ENCODE peak calls at places on chromosomes 1 and 21, in nine cellular contexts. B is astrocyte of the spinal cord; M is NCI-H2171; F is HFFc6; K is activated effector memory CD4-positive, alpha-beta T cell treated with Interleukin-2 at 50 U/mL for 16 hours; J is NCI-H2029; O is activated naive CD4-positive, alpha-beta T cell treated with anti-CD3 and anti-CD28 coated beads for 36 hours; W is islet precursor cell; L is activated T-helper 1 cell treated with anti-CD3 and anti-CD28 coated beads, Interleukin-12 subunit alpha, Interleukin-12 subunit beta, Interleukin-2, Interleukin-4 antibody, amounts not matched to agents 30 ng/mL and 10 ng/mL and 1 ng/mL, durations not matched to agents 14 hours and 24 hours and 36 hours. R is an unnamed sample.

GRCh38 chr21:45804809-45805313 is 161.3 kb downstream of the PCBP3 start:
- DNase-seq in B (no peak), M (no peak), F (no peak), K (no peak), J (no peak), O (no peak), W (peak), L (no peak), R (no peak)

GRCh38 chr1:204130989-204131892 is 20.6 kb downstream of the ETNK2 start:
- DNase-seq in B (peak), M (no peak), F (peak), K (no peak), J (no peak), O (no peak), W (no peak), L (no peak), R (no peak)

GRCh38 chr21:45575993-45576837 is 34.0 kb upstream of the SLC19A1 start:
- DNase-seq in B (no peak), M (no peak), F (no peak), K (no peak), J (no peak), O (no peak), W (peak), L (no peak), R (no peak)

GRCh38 chr21:45287438-45288391 is at the start of gene POFUT2:
- DNase-seq in B (peak), M (peak), F (peak), K (peak), J (peak), O (peak), W (peak), L (peak), R (peak)

GRCh38 chr1:3501856-3502665 is 47.6 kb downstream of the ARHGEF16 start:
- DNase-seq in B (peak), M (no peak), F (peak), K (no peak), J (no peak), O (peak), W (peak), L (no peak), R (peak)

GRCh38 chr1:209086486-209087192 is 496.9 kb upstream of the CAMK1G start:
- DNase-seq in B (no peak), M (no peak), F (no peak), K (no peak), J (no peak), O (no peak), W (no peak), L (no peak), R (no peak)

GRCh38 chr1:37237948-37238347 is 203.6 kb upstream of the GRIK3 start:
- DNase-seq in B (no peak), M (no peak), F (no peak), K (no peak), J (no peak), O (no peak), W (no peak), L (no peak), R (no peak)

GRCh38 chr21:41680444-41681335 is 86.2 kb downstream of the RIPK4 start:
- DNase-seq in B (no peak), M (no peak), F (no peak), K (no peak), J (peak), O (no peak), W (no peak), L (no peak), R (peak)

GRCh38 chr1:119332626-119333025 is 36.0 kb upstream of the HAO2 start:
- DNase-seq in B (no peak), M (no peak), F (no peak), K (no peak), J (no peak), O (no peak), W (no peak), L (no peak), R (no peak)

GRCh38 chr21:30839304-30839703 is 9.7 kb upstream of the KRTAP7-1 start:
- DNase-seq in B (no peak), M (peak), F (no peak), K (no peak), J (no peak), O (peak), W (peak), L (no peak), R (no peak)

GRCh38 chr1:228354390-228355320 is 52.0 kb downstream of the TRIM11 start:
- DNase-seq in B (no peak), M (peak), F (no peak), K (no peak), J (no peak), O (no peak), W (no peak), L (no peak), R (no peak)

GRCh38 chr1:12275370-12275769 is 45.5 kb downstream of the VPS13D start:
- DNase-seq in B (peak), M (no peak), F (no peak), K (peak), J (no peak), O (peak), W (peak), L (no peak), R (no peak)

GRCh38 chr1:66090863-66091457 is 298.3 kb downstream of the PDE4B start:
- DNase-seq in B (peak), M (no peak), F (no peak), K (no peak), J (no peak), O (no peak), W (no peak), L (no peak), R (no peak)

GRCh38 chr1:201937624-201938212 is 8.6 kb downstream of the LMOD1 start:
- DNase-seq in B (peak), M (no peak), F (peak), K (no peak), J (no peak), O (no peak), W (no peak), L (no peak), R (no peak)

GRCh38 chr1:244211559-244211944 is 160.5 kb downstream of the ZBTB18 start:
- DNase-seq in B (no peak), M (no peak), F (no peak), K (no peak), J (no peak), O (no peak), W (no peak), L (no peak), R (no peak)

GRCh38 chr1:169484107-169484506 is 1.6 kb downstream of the SLC19A2 start:
- DNase-seq in B (no peak), M (no peak), F (no peak), K (no peak), J (peak), O (no peak), W (no peak), L (no peak), R (no peak)

GRCh38 chr1:19315378-19316206 is 3.5 kb downstream of the SLC66A1 start:
- DNase-seq in B (no peak), M (peak), F (peak), K (no peak), J (no peak), O (no peak), W (peak), L (no peak), R (peak)

GRCh38 chr1:31595836-31596736 is 19.8 kb downstream of the TINAGL1 start:
- DNase-seq in B (no peak), M (no peak), F (no peak), K (no peak), J (no peak), O (no peak), W (peak), L (no peak), R (no peak)

GRCh38 chr1:7827134-7827955 is 25.5 kb downstream of the UTS2 start:
- DNase-seq in B (no peak), M (no peak), F (no peak), K (peak), J (no peak), O (peak), W (no peak), L (peak), R (no peak)